ENCODE peak calls at places on chromosomes 4 and X, in five cellular contexts. S, K, J, F and P are unnamed samples. For H3K36me3, the result is how much of the 10 kb centered on the place peaks cover.

GRCh38 chr4:8303081-8303480 is 33.5 kb downstream of the HTRA3 start:
- DNase-seq in S (no peak), K (no peak), J (no peak), F (no peak), P (no peak)

GRCh38 chr4:89212666-89213381 is 94.8 kb downstream of the GPRIN3 start:
- DNase-seq in K (peak), S (no peak), J (no peak), F (no peak), P (no peak)

GRCh38 chr4:151690164-151690856 is 70.5 kb downstream of the GATB start:
- DNase-seq in F (no peak), K (peak), J (no peak), S (no peak), P (no peak)

GRCh38 chr4:164438321-164438720 is 315.6 kb upstream of the SMIM31 start:
- DNase-seq in S (no peak), F (no peak), K (peak), J (no peak), P (no peak)

GRCh38 chr4:8538703-8539567 is 41.3 kb upstream of the GPR78 start:
- DNase-seq in F (no peak), K (peak), J (no peak), S (no peak), P (no peak)

GRCh38 chr4:152360045-152360410 is 175.9 kb downstream of the FBXW7 start:
- DNase-seq in K (peak), S (no peak), F (no peak), J (no peak), P (peak)

GRCh38 chrX:11472381-11472780 is 179.2 kb downstream of the AMELX start:
- DNase-seq in S (no peak), J (no peak), K (peak), F (no peak), P (no peak)

GRCh38 chrX:113157496-113157895 is 316.9 kb upstream of the AMOT start:
- DNase-seq in F (no peak), J (no peak), K (no peak), S (no peak), P (no peak)

GRCh38 chr4:76306882-76307669 is 543 bp downstream of the STBD1 start:
- DNase-seq in F (peak), K (peak), J (peak), S (peak), P (no peak)

GRCh38 chrX:132900631-132901030 is 57.8 kb downstream of the HS6ST2 start:
- DNase-seq in K (no peak), S (no peak), J (no peak), F (no peak), P (no peak)

GRCh38 chr4:95377511-95377910 is 171.3 kb downstream of the UNC5C start:
- DNase-seq in J (no peak), F (no peak), S (no peak), K (no peak), P (no peak)

GRCh38 chr4:71941001-71941400 is 90.8 kb upstream of the NPFFR2 start:
- DNase-seq in F (peak), S (peak), K (peak), J (peak), P (no peak)

GRCh38 chr4:158139086-158139485 is 33.7 kb downstream of the GASK1B start:
- DNase-seq in K (peak), F (no peak), J (no peak), S (no peak), P (no peak)

GRCh38 chr4:3069661-3070199 is 4.6 kb downstream of the HTT-AS start:
- DNase-seq in F (no peak), K (no peak), S (no peak), J (no peak), P (no peak)

GRCh38 chrX:135309430-135309923 is at the start of gene ETDC:
- DNase-seq in J (no peak), S (no peak), K (no peak), F (no peak), P (no peak)

GRCh38 chr4:1009647-1010521 is 1.5 kb upstream of the FGFRL1 start:
- DNase-seq in J (peak), F (peak), K (peak), S (no peak), P (peak)

GRCh38 chr4:38785901-38786402 is 3.2 kb upstream of the TLR10 start:
- DNase-seq in K (no peak), S (no peak), J (no peak), F (no peak), P (peak)

GRCh38 chrX:8374041-8374825 is 90.4 kb upstream of the VCX3B start:
- DNase-seq in J (no peak), F (no peak), S (no peak), K (peak), P (no peak)

GRCh38 chr4:60884545-60884944 is 315.6 kb upstream of the ADGRL3 start:
- DNase-seq in K (peak), S (no peak), J (no peak), F (no peak), P (no peak)

GRCh38 chr4:5805270-5805669 is 87.6 kb downstream of the CRMP1 start:
- DNase-seq in J (no peak), S (no peak), K (no peak), F (no peak), P (no peak)

GRCh38 chr4:144787365-144788263 is 141.7 kb downstream of the HHIP start:
- DNase-seq in F (peak), K (peak), S (peak), J (peak), P (peak)

GRCh38 chrX:108224727-108225455 is 133.3 kb downstream of the ATG4A start:
- DNase-seq in J (peak), F (peak), S (peak), K (peak), P (no peak)

GRCh38 chr4:40308528-40309122 is 26.5 kb upstream of the CHRNA9 start:
- DNase-seq in F (no peak), J (no peak), K (no peak), S (no peak), P (no peak)

GRCh38 chr4:153115322-153116100 is 88.7 kb upstream of the TRIM2 start:
- DNase-seq in F (peak), J (no peak), S (peak), K (peak), P (peak)

GRCh38 chr4:26995316-26995715 is 134.7 kb downstream of the STIM2 start:
- DNase-seq in J (no peak), F (no peak), K (no peak), S (no peak), P (no peak)

GRCh38 chrX:29858714-29859113 is 356.6 kb upstream of the MAGEB2 start:
- DNase-seq in K (peak), J (no peak), F (no peak), S (no peak), P (no peak)

GRCh38 chr4:140296871-140297570 is 76.4 kb upstream of the SCOC start:
- DNase-seq in S (no peak), J (no peak), F (no peak), K (peak), P (no peak)

GRCh38 chrX:78517124-78517523 is 142.0 kb downstream of the RTL3 start:
- DNase-seq in J (no peak), F (peak), K (peak), S (peak), P (peak)

GRCh38 chr4:39067451-39067850 is 5.4 kb downstream of the KLHL5 start:
- DNase-seq in S (no peak), K (peak), J (no peak), F (no peak), P (no peak)

GRCh38 chr4:94665500-94666398 is 92.0 kb upstream of the BMPR1B start:
- DNase-seq in K (no peak), S (no peak), J (no peak), F (no peak), P (no peak)

GRCh38 chr4:338759-339097 is 1.1 kb downstream of the ZNF141 start:
- DNase-seq in S (no peak), J (peak), F (no peak), K (no peak), P (peak)

GRCh38 chr4:121711263-121712000 is 14.7 kb upstream of the ANXA5 start:
- DNase-seq in J (peak), K (peak), F (no peak), S (peak), P (peak)

GRCh38 chr4:101135371-101136010 is 211.8 kb downstream of the PPP3CA start:
- DNase-seq in F (no peak), K (no peak), J (no peak), S (no peak), P (no peak)
- H3K4me3 ChIP-seq in F (peak), K (no peak), J (no peak), S (no peak), P (peak)

DNA sequence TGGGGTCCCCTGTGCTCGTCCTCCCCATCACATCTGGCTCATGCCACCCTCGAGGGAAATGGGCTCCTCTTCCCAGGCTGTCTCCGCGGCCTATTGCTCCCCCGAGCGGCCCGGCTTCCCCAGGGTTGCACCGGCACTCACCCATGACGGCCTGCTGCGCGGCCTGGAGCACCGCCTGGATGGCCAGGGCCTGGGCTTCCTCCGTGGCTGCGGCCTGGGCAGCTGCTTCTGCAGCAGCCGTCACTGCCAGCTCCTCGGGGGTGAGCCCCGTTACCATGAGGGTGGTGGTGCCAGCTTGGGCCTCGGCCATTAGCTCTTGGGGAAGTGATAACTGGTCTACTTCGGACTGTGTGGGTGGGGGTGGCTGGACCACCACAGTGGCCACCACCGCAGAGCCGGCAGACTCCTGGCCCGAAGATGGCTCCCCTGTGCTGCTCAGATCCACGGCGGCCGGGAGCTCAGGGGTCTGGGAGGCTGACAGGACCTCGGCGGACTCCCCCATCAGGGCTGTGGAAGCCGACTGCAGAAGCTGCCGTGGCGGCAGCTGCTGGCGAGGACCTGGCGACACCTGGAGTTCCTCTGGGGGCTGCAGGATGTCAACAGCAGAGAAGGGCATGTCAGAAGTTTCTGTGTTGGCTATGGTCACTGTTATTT is 8.1 kb upstream of the RENBP start:
- DNase-seq in J (no peak), F (no peak), K (no peak), S (no peak), P (no peak)
- H3K36me3 ChIP-seq in J (under half), F (under half), K (half or more), S (under half), P (under half)

GRCh38 chr4:53905935-53906377 is 158.4 kb downstream of the CHIC2 start:
- DNase-seq in J (peak), F (peak), S (peak), K (peak), P (peak)

GRCh38 chr4:53906786-53907185 is 157.6 kb downstream of the CHIC2 start:
- DNase-seq in J (peak), K (no peak), S (no peak), F (no peak), P (no peak)

GRCh38 chr4:53907772-53908171 is 156.6 kb downstream of the CHIC2 start:
- DNase-seq in J (no peak), F (no peak), K (no peak), S (no peak), P (no peak)

GRCh38 chr4:53905281-53905934 is 159.0 kb downstream of the CHIC2 start:
- DNase-seq in J (no peak), S (no peak), K (no peak), F (no peak), P (no peak)

GRCh38 chr4:53908661-53909078 is 155.7 kb downstream of the CHIC2 start:
- DNase-seq in J (peak), K (peak), S (peak), F (peak), P (peak)
- H3K4me3 ChIP-seq in J (no peak), K (peak), S (no peak), F (no peak), P (no peak)

GRCh38 chr4:87510747-87511146 is 18.4 kb downstream of the SPARCL1 start:
- DNase-seq in F (no peak), S (no peak), J (no peak), K (no peak), P (no peak)

GRCh38 chr4:87511500-87511899 is 17.7 kb downstream of the SPARCL1 start:
- DNase-seq in J (no peak), F (no peak), K (no peak), S (no peak), P (no peak)

GRCh38 chr4:87502580-87503238 is 26.5 kb downstream of the SPARCL1 start:
- DNase-seq in F (no peak), J (no peak), K (peak), S (no peak), P (no peak)

GRCh38 chr4:87505862-87506261 is 23.3 kb downstream of the SPARCL1 start:
- DNase-seq in J (no peak), S (no peak), K (no peak), F (no peak), P (no peak)

GRCh38 chr4:87506974-87507701 is 22.0 kb downstream of the SPARCL1 start:
- DNase-seq in F (no peak), J (no peak), K (peak), S (no peak), P (no peak)
- H3K36me3 ChIP-seq in F (under half), J (under half), K (under half), S (under half), P (under half)

GRCh38 chr4:150080335-150080734 is 2.1 kb downstream of the DCLK2 start:
- DNase-seq in J (no peak), K (peak), S (no peak), F (no peak), P (no peak)

GRCh38 chr4:150082241-150082640 is 4.0 kb downstream of the DCLK2 start:
- DNase-seq in K (no peak), S (peak), J (peak), F (peak), P (peak)

GRCh38 chr4:150078041-150078995 is at the start of gene DCLK2:
- DNase-seq in F (no peak), S (peak), J (peak), K (peak), P (peak)

GRCh38 chr4:150078996-150079581 is 844 bp downstream of the DCLK2 start:
- DNase-seq in S (peak), F (peak), K (peak), J (peak), P (peak)

DNA sequence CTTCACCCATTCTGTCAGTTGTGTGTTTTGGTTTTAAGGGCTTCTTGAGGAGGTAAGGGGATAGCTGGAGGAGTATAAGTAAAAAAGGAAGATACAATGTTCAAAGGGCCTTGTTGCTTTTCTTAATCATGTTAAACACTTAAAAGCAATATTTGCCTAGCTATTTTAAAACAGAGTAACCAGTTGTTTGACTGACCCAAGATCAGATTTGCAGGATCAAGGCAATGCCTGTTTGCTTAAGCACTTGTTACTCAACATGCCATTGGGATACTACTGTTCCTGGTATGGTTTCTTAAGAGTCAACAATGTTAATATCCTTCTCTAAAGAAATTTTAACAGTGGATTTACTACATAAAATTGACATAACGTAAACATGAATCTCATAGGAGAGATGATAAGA is 2.6 kb downstream of the DCLK2 start:
- DNase-seq in J (no peak), S (no peak), F (no peak), K (no peak), P (no peak)
- H3K4me3 ChIP-seq in J (no peak), S (no peak), F (no peak), K (no peak), P (no peak)